ENCODE peak calls at places on chromosome 14, in seven cellular contexts. Y is K562, T is HepG2, O is H1, N is GM12891, U is GM12878, Q is SK-N-SH. E is an unnamed sample.

GRCh38 chr14:33851931-33852330 is 98.9 kb downstream of the EGLN3 start:
- DNase-seq in Q (no peak), N (no peak), O (no peak), Y (no peak), U (no peak), T (no peak), E (no peak)

GRCh38 chr14:77903233-77903632 is 103.3 kb downstream of the ADCK1 start:
- DNase-seq in N (no peak), Y (no peak), Q (no peak), O (no peak), U (no peak), T (no peak), E (no peak)

GRCh38 chr14:104513641-104514046 is 65.9 kb upstream of the C14orf180 start:
- DNase-seq in T (no peak), U (no peak), Q (no peak), N (no peak), O (peak), Y (no peak), E (no peak)

GRCh38 chr14:71248204-71248603 is 340.9 kb downstream of the PCNX1 start:
- DNase-seq in T (no peak), O (no peak), N (no peak), U (no peak), Q (no peak), Y (no peak), E (no peak)

GRCh38 chr14:31320922-31321779 is 99.2 kb downstream of the HEATR5A start:
- DNase-seq in U (no peak), Q (no peak), Y (no peak), N (no peak), O (no peak), T (no peak), E (no peak)

GRCh38 chr14:22243971-22244581 is 344.9 kb downstream of the DAD1 start:
- DNase-seq in O (no peak), T (no peak), N (no peak), U (no peak), Q (no peak), Y (no peak), E (no peak)

GRCh38 chr14:52299692-52300278 is 14.3 kb upstream of the PTGER2 start:
- DNase-seq in O (no peak), N (no peak), U (no peak), Q (peak), Y (peak), T (peak), E (no peak)

GRCh38 chr14:30223385-30223785 is 295.7 kb upstream of the PRKD1 start:
- DNase-seq in Y (peak), T (peak), U (no peak), N (no peak), Q (no peak), O (no peak), E (no peak)

GRCh38 chr14:104423715-104424405 is 155.7 kb upstream of the C14orf180 start:
- DNase-seq in O (peak), Q (peak), Y (no peak), U (no peak), T (no peak), N (no peak), E (no peak)

GRCh38 chr14:100306506-100307214 is 416 bp upstream of the SLC25A29 start:
- DNase-seq in O (peak), Q (peak), Y (peak), U (no peak), T (peak), N (peak), E (peak)

GRCh38 chr14:38134631-38135030 is 73.1 kb upstream of the SSTR1 start:
- DNase-seq in N (no peak), O (no peak), T (no peak), Q (no peak), U (no peak), Y (no peak), E (no peak)

GRCh38 chr14:67571991-67572323 is 28.1 kb downstream of the PIGH start:
- DNase-seq in N (no peak), T (no peak), O (no peak), U (no peak), Y (no peak), Q (no peak), E (no peak)

GRCh38 chr14:99717682-99718013 is 33.5 kb downstream of the CYP46A1 start:
- DNase-seq in T (no peak), Y (no peak), N (no peak), U (no peak), Q (no peak), O (no peak), E (no peak)

GRCh38 chr14:103819503-103820307 is 27.7 kb downstream of the PPP1R13B start:
- DNase-seq in N (no peak), Q (peak), T (peak), U (no peak), Y (no peak), O (peak), E (no peak)

GRCh38 chr14:24943024-24943423 is 106.9 kb downstream of the STXBP6 start:
- DNase-seq in T (no peak), O (peak), Q (no peak), U (no peak), Y (no peak), N (no peak), E (no peak)

GRCh38 chr14:77124345-77125274 is 17.0 kb downstream of the ZDHHC22 start:
- DNase-seq in O (peak), T (no peak), Y (peak), U (no peak), N (peak), Q (peak), E (peak)

GRCh38 chr14:27387458-27387857 is 789.6 kb upstream of the NOVA1 start:
- DNase-seq in T (no peak), U (no peak), N (no peak), Q (no peak), O (no peak), Y (no peak), E (no peak)

GRCh38 chr14:51401272-51401671 is 161.2 kb downstream of the TMX1 start:
- DNase-seq in T (no peak), U (no peak), O (no peak), Y (no peak), Q (no peak), N (no peak), E (no peak)

GRCh38 chr14:103330536-103330935 is 3.5 kb upstream of the EIF5 start:
- DNase-seq in O (no peak), U (no peak), Q (no peak), T (no peak), N (no peak), Y (no peak), E (no peak)

GRCh38 chr14:30798516-30798915 is 75.8 kb upstream of the COCH start:
- DNase-seq in N (no peak), T (no peak), Y (no peak), O (no peak), U (no peak), Q (no peak), E (no peak)

GRCh38 chr14:61460853-61461611 is 139.7 kb downstream of the PRKCH start:
- DNase-seq in U (no peak), N (no peak), Y (peak), T (peak), Q (no peak), O (peak), E (no peak)

GRCh38 chr14:72448212-72448611 is 445.7 kb downstream of the DPF3 start:
- DNase-seq in T (no peak), U (no peak), Y (no peak), Q (no peak), N (no peak), O (no peak), E (no peak)

GRCh38 chr14:55382483-55382882 is 29.1 kb downstream of the ATG14 start:
- DNase-seq in T (no peak), Y (no peak), N (no peak), O (no peak), Q (no peak), U (no peak), E (no peak)

GRCh38 chr14:104249706-104250105 is 111.3 kb downstream of the KIF26A start:
- DNase-seq in N (no peak), T (no peak), O (no peak), U (no peak), Y (no peak), Q (no peak), E (no peak)

GRCh38 chr14:48936881-48937280 is 649.3 kb downstream of the RPS29 start:
- DNase-seq in O (no peak), T (no peak), U (no peak), Q (no peak), Y (no peak), N (no peak), E (no peak)

GRCh38 chr14:98368214-98368613 is 903.8 kb downstream of the BCL11B start:
- DNase-seq in N (no peak), U (no peak), T (no peak), Q (no peak), O (no peak), Y (no peak), E (no peak)

GRCh38 chr14:88323520-88324199 is 591 bp upstream of the KCNK10 start:
- DNase-seq in O (peak), U (no peak), N (peak), Y (no peak), T (no peak), Q (peak), E (peak)

GRCh38 chr14:102319351-102320032 is at the start of gene ZNF839:
- DNase-seq in U (no peak), T (peak), O (peak), N (peak), Y (peak), Q (peak), E (peak)

GRCh38 chr14:76724827-76725550 is 36.3 kb upstream of the VASH1 start:
- DNase-seq in N (no peak), U (no peak), Q (no peak), Y (no peak), O (no peak), T (no peak), E (no peak)

GRCh38 chr14:59630281-59630963 is 53.8 kb upstream of the CCDC175 start:
- DNase-seq in Y (no peak), O (peak), N (peak), T (no peak), Q (peak), U (no peak), E (no peak)

GRCh38 chr14:99412122-99413061 is 68.3 kb downstream of the SETD3 start:
- DNase-seq in Y (no peak), T (no peak), N (no peak), O (no peak), U (no peak), Q (no peak), E (no peak)

GRCh38 chr14:35333797-35334743 is 41.9 kb downstream of the PSMA6 start:
- DNase-seq in U (no peak), Y (peak), T (peak), O (peak), N (no peak), Q (peak), E (no peak)
- TF ChIP-seq TAF1 in U (no peak), Y (no peak), T (peak), O (no peak), N (no peak), Q (no peak), E (no peak)

GRCh38 chr14:64766430-64767151 is 62.4 kb downstream of the PLEKHG3 start:
- DNase-seq in U (no peak), O (no peak), Y (no peak), T (no peak), N (no peak), Q (no peak), E (no peak)
- TF ChIP-seq TAF1 in U (no peak), O (no peak), Y (no peak), T (no peak), N (no peak), Q (no peak), E (no peak)

DNA sequence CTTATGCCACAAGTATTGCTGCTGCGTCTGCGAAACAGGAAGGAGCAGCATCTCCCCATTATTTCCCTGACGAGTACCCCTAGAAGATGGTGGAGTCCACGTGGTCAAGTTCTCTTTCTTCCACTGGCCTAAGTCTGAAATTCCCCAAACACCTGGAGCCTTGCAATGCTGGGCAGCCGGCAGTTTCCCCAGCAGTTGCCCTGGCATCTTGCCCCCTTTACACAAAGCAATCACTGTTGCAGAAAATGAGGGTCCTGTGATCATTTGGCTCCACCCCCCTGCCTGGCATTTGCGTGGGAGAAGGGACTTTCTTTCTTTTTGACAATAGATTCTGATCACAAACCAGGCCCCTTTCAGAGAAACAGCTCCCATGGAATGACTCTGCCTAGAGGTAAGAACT is 57.0 kb downstream of the FOS start:
- DNase-seq in O (no peak), N (no peak), T (no peak), U (peak), Y (no peak), Q (no peak), E (no peak)
- TF ChIP-seq TAF1 in O (no peak), N (no peak), T (no peak), U (no peak), Y (no peak), Q (no peak), E (peak)

GRCh38 chr14:32372154-32372553 is 43.1 kb downstream of the AKAP6 start:
- DNase-seq in O (no peak), U (no peak), T (no peak), Q (no peak), N (no peak), Y (no peak), E (no peak)
- TF ChIP-seq TAF1 in O (no peak), U (no peak), T (no peak), Q (no peak), N (no peak), Y (no peak), E (no peak)

GRCh38 chr14:95514131-95515079 is 2.0 kb downstream of the SYNE3 start:
- DNase-seq in U (no peak), N (no peak), Q (no peak), T (no peak), O (no peak), Y (no peak), E (no peak)
- TF ChIP-seq TAF1 in U (no peak), N (no peak), Q (no peak), T (no peak), O (no peak), Y (no peak), E (no peak)

DNA sequence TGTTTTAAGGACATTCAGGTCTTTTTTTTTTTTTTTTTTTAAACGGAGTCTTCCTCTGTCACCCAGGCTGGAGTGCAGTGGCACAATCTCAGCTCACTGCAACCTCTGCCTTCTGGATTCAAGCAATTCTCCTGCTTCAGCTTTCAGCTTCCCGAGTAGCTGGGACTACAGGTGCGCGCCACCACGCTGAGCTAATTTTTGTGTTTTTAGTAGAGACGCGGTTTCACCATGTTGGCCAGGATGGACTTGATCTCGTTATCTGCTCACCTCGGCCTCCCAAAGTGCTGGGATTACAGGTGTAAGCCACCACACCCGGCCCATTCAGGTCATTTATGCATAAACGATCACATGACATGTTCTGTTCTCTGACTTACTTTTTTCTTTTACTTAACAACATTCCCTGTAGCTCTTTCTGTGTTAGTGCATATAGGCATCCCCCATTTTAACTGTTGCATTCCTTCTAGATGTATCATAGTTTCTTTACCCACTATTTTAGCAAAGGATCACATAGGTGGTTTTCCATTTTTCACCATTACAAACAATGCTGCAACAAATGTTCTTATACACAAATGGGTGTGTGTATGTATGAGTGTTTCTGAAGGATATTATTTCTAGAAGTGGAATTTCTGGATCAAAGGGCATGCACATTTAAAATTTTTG is 74.2 kb downstream of the ARF6 start:
- DNase-seq in N (no peak), O (no peak), T (no peak), U (no peak), Q (no peak), Y (no peak), E (no peak)
- TF ChIP-seq TAF1 in N (no peak), O (no peak), T (no peak), U (no peak), Q (no peak), Y (no peak), E (no peak)

GRCh38 chr14:91062600-91062999 is 2.2 kb upstream of the RPS6KA5 start:
- DNase-seq in O (no peak), N (no peak), Y (no peak), U (no peak), Q (no peak), T (no peak), E (no peak)

GRCh38 chr14:91060472-91061308 is at the start of gene RPS6KA5:
- DNase-seq in U (peak), Y (peak), N (peak), T (peak), Q (peak), O (peak), E (peak)

GRCh38 chr14:91063119-91063518 is 2.7 kb upstream of the RPS6KA5 start:
- DNase-seq in Y (peak), Q (no peak), U (peak), N (peak), T (peak), O (no peak), E (no peak)

GRCh38 chr14:91059576-91060471 is 617 bp downstream of the RPS6KA5 start:
- DNase-seq in Q (peak), T (peak), O (peak), N (peak), U (no peak), Y (peak), E (peak)

GRCh38 chr14:91061309-91061887 is 957 bp upstream of the RPS6KA5 start:
- DNase-seq in N (no peak), Y (peak), Q (peak), U (no peak), T (no peak), O (no peak), E (no peak)
- TF ChIP-seq TAF1 in N (no peak), Y (no peak), Q (no peak), U (no peak), T (no peak), O (no peak), E (no peak)